ENCODE peak calls at places on chromosomes 5 and 9, in seven cellular contexts. A is breast epithelium, Z is spleen, B is HepG2, G is GM12891, F is upper lobe of left lung, U is K562. N is an unnamed sample.

GRCh38 chr9:93898502-93899426 is 56.4 kb downstream of the BARX1 start:
- DNase-seq in A (peak), Z (peak), B (no peak), G (peak), F (peak), U (no peak), N (no peak)

GRCh38 chr5:56941981-56942380 is 9.9 kb downstream of the MIER3 start:
- DNase-seq in A (no peak), Z (no peak), B (no peak), G (no peak), F (no peak), U (no peak), N (no peak)

GRCh38 chr5:150789943-150790611 is 11.5 kb downstream of the SMIM3 start:
- DNase-seq in A (peak), Z (no peak), B (no peak), G (no peak), F (peak), U (peak), N (no peak)

GRCh38 chr5:82106806-82107205 is 135.0 kb downstream of the ATG10 start:
- DNase-seq in A (no peak), Z (no peak), B (no peak), G (no peak), F (no peak), U (no peak), N (no peak)

GRCh38 chr9:136544549-136545064 is 1.2 kb downstream of the NOTCH1 start:
- DNase-seq in A (no peak), Z (peak), B (no peak), G (peak), F (peak), U (peak), N (peak)

GRCh38 chr5:115686692-115687054 is 60.8 kb upstream of the TMED7 start:
- DNase-seq in A (no peak), Z (no peak), B (no peak), G (no peak), F (no peak), U (no peak), N (no peak)

GRCh38 chr9:19409406-19410194 is 791 bp downstream of the ACER2 start:
- DNase-seq in A (peak), Z (peak), B (peak), G (peak), F (no peak), U (peak), N (no peak)

GRCh38 chr9:129569506-129570449 is 51.1 kb downstream of the C9orf50 start:
- DNase-seq in A (no peak), Z (no peak), B (peak), G (no peak), F (peak), U (peak), N (peak)

GRCh38 chr9:69798737-69799136 is 21.9 kb upstream of the CFAP95 start:
- DNase-seq in A (no peak), Z (no peak), B (peak), G (no peak), F (no peak), U (no peak), N (no peak)

GRCh38 chr9:123371805-123372590 is 16.0 kb downstream of the CRB2 start:
- DNase-seq in A (no peak), Z (no peak), B (no peak), G (no peak), F (no peak), U (no peak), N (no peak)

GRCh38 chr5:91079037-91079436 is 304.1 kb downstream of the ARRDC3 start:
- DNase-seq in A (no peak), Z (no peak), B (no peak), G (no peak), F (no peak), U (no peak), N (no peak)

GRCh38 chr5:57784106-57784505 is 301.5 kb upstream of the ACTBL2 start:
- DNase-seq in A (no peak), Z (no peak), B (no peak), G (no peak), F (no peak), U (no peak), N (no peak)

GRCh38 chr9:95954940-95955339 is 79.4 kb downstream of the ERCC6L2 start:
- DNase-seq in A (no peak), Z (no peak), B (no peak), G (no peak), F (no peak), U (no peak), N (no peak)

GRCh38 chr5:149904293-149904886 is 40.2 kb downstream of the PDE6A start:
- DNase-seq in A (no peak), Z (no peak), B (peak), G (no peak), F (no peak), U (peak), N (no peak)

GRCh38 chr9:89372230-89372816 is 54.0 kb downstream of the SECISBP2 start:
- DNase-seq in A (no peak), Z (peak), B (no peak), G (no peak), F (no peak), U (peak), N (no peak)

GRCh38 chr9:135221951-135222631 is 134.6 kb downstream of the OLFM1 start:
- DNase-seq in A (no peak), Z (peak), B (no peak), G (no peak), F (no peak), U (no peak), N (no peak)

GRCh38 chr5:134554319-134555222 is 29.1 kb downstream of the JADE2 start:
- DNase-seq in A (no peak), Z (no peak), B (no peak), G (no peak), F (peak), U (no peak), N (peak)

GRCh38 chr5:94362857-94363256 is 255.5 kb downstream of the KIAA0825 start:
- DNase-seq in A (no peak), Z (no peak), B (no peak), G (no peak), F (no peak), U (no peak), N (no peak)

GRCh38 chr5:173513521-173513991 is 102.9 kb downstream of the BOD1 start:
- DNase-seq in A (no peak), Z (no peak), B (no peak), G (no peak), F (no peak), U (no peak), N (no peak)

GRCh38 chr5:170333161-170333909 is 35.8 kb upstream of the LCP2 start:
- DNase-seq in A (peak), Z (peak), B (no peak), G (no peak), F (peak), U (peak), N (peak)

GRCh38 chr9:88164870-88165269 is 26.6 kb upstream of the SPATA31C2 start:
- DNase-seq in A (no peak), Z (no peak), B (no peak), G (no peak), F (no peak), U (no peak), N (no peak)

GRCh38 chr9:99071313-99072039 is 33.4 kb upstream of the TGFBR1 start:
- DNase-seq in A (no peak), Z (no peak), B (no peak), G (no peak), F (no peak), U (no peak), N (no peak)

GRCh38 chr5:97543158-97543557 is 360.1 kb upstream of the RIOK2 start:
- DNase-seq in A (no peak), Z (no peak), B (no peak), G (no peak), F (no peak), U (no peak), N (no peak)

GRCh38 chr5:24899180-24899579 is 254.4 kb upstream of the CDH10 start:
- DNase-seq in A (no peak), Z (no peak), B (no peak), G (no peak), F (no peak), U (no peak), N (no peak)

GRCh38 chr5:173201636-173202265 is 33.3 kb downstream of the NKX2-5 start:
- DNase-seq in A (no peak), Z (no peak), B (peak), G (no peak), F (no peak), U (no peak), N (no peak)

GRCh38 chr5:179266291-179267070 is 78.8 kb downstream of the ADAMTS2 start:
- DNase-seq in A (peak), Z (peak), B (no peak), G (no peak), F (peak), U (no peak), N (peak)

GRCh38 chr5:127275641-127276193 is 14.9 kb upstream of the MEGF10 start:
- DNase-seq in A (no peak), Z (no peak), B (no peak), G (no peak), F (no peak), U (no peak), N (no peak)

GRCh38 chr5:172437445-172438303 is 16.7 kb downstream of the SH3PXD2B start:
- DNase-seq in A (peak), Z (no peak), B (peak), G (no peak), F (peak), U (no peak), N (peak)

GRCh38 chr5:102483736-102484135 is 15.1 kb downstream of the SLCO6A1 start:
- DNase-seq in A (no peak), Z (no peak), B (no peak), G (no peak), F (no peak), U (no peak), N (no peak)
- TF ChIP-seq POLR2AphosphoS5 in A (no peak), Z (no peak), B (no peak), G (no peak), F (no peak), U (no peak), N (no peak)

DNA sequence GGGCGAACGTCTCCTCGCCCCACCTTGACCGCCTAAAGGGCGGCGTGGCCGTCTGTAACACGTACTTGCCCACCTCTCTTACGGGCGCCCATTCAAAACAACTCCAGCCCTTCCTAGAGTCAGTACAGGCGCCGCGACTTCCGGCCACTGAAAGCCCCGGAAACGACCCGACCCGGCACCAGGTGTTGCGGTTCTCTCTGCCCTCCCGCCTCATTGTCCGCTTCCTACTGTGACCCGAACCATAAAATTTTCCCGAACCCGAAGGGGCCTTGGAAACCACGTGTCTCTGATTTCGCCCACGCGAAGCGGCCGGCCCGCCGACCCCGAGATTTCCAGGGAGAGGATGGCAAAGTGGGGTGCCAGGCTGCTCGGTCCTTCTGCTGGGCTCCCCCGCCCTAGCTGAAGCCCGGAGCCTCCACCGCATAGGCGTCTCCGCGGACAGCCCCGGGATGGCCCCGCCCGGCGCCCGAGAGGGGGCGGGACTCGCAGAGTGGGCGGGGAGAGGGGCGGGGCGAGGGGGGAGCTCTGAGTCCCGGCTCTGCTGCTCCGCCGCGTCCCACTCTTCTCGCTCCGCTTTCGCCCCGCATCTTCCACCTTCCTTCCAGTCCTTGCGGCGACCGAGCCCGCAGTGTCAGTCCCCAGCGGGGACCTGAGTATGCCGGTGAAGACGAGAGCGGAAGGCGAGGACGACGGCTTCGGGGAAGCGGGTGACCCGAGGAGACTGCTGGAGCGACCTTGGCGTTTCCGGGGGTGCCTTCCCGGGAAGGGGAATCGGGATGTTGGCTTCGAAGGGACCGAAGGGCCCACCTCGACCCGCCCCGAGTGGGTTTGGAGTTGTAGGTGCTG is 684 bp upstream of the PTGES2 start:
- DNase-seq in A (peak), Z (peak), B (peak), G (peak), F (peak), U (peak), N (peak)
- TF ChIP-seq POLR2A in A (no peak), Z (no peak), B (peak), G (no peak), F (peak), U (peak), N (no peak)

DNA sequence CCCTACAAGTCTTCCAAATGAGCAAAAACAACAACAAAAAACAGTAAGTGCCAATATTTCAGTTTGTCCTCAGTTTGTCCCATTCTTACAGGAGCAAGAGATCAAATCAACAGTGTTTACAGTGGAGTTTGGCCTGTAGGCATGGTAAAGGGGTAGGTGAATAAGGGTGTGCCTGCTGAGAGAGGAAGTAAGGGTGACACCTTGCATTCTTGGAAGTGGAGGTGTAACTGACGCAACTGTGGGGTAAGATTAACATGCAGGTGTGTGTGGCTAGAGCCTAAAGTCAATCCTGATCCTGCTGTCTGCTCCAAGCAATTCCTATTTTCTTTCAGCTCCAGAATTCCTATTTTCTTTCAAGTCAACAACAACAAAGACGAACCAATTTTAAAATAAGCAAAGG is 43.4 kb downstream of the PFDN1 start:
- DNase-seq in A (no peak), Z (no peak), B (no peak), G (no peak), F (no peak), U (no peak), N (no peak)
- TF ChIP-seq POLR2AphosphoS5 in A (no peak), Z (no peak), B (no peak), G (no peak), F (peak), U (no peak), N (peak)

GRCh38 chr5:11547140-11547539 is 357.1 kb downstream of the CTNND2 start:
- DNase-seq in A (no peak), Z (no peak), B (no peak), G (no peak), F (no peak), U (no peak), N (no peak)
- TF ChIP-seq POLR2A in A (no peak), Z (no peak), B (no peak), G (no peak), F (no peak), U (no peak), N (no peak)

DNA sequence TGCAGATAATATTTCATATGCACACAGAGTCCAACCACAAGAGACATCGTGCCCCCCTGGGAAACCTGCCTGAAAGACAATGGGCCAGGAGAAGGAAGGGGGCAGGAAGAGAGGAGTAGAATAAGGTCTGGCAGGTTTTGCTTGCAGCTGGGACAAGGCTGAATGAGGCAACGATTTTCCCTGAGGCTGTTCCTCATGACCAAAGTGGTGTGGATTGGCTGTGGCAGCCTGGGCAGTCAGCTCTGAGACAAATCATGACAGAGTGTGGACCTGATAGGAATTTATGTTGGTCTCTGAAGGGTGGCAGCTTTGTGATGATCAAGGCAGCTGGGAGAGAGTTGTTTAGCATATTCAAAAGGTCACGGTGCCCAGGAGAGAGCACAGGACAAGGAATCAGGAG is 119.3 kb downstream of the NMUR2 start:
- DNase-seq in A (no peak), Z (no peak), B (no peak), G (no peak), F (no peak), U (no peak), N (no peak)
- TF ChIP-seq POLR2AphosphoS5 in A (no peak), Z (no peak), B (no peak), G (no peak), F (no peak), U (no peak), N (no peak)

GRCh38 chr9:23606107-23606506 is 219.9 kb downstream of the ELAVL2 start:
- DNase-seq in A (no peak), Z (no peak), B (no peak), G (no peak), F (no peak), U (no peak), N (no peak)
- TF ChIP-seq POLR2A in A (no peak), Z (no peak), B (no peak), G (no peak), F (no peak), U (no peak), N (no peak)

GRCh38 chr5:132180134-132180745 is 47.4 kb downstream of the P4HA2 start:
- DNase-seq in A (no peak), Z (no peak), B (peak), G (peak), F (no peak), U (peak), N (no peak)
- TF ChIP-seq POLR2AphosphoS5 in A (no peak), Z (no peak), B (no peak), G (no peak), F (no peak), U (peak), N (no peak)

N was measured in stomach.